ENCODE peak calls at places on chromosomes 3 and 15, in ten cellular contexts. B is SW 1271; Y is AG08396; X is GM12865; D is coronary artery; W is non-pigmented ciliary epithelial cell; Z is activated CD4-positive, alpha-beta T cell treated with anti-CD3 and anti-CD28 coated beads, Interleukin-2, amount 50 U/mL, for 1 hour; H is activated CD4-positive, CD25-positive, alpha-beta regulatory T cell treated with anti-CD3 and anti-CD28 coated beads, Interleukin-2, amount 50 U/mL, for 16 hours; L is AG09319; T is left ventricle myocardium superior. O is an unnamed sample.

GRCh38 chr3:42118762-42119361 is 27.7 kb downstream of the TRAK1 start:
- DNase-seq in B (peak; percentile 32), Y (no peak), X (peak; percentile 86), D (no peak), W (no peak), Z (no peak), H (no peak), L (no peak), T (no peak), O (no peak)

GRCh38 chr15:35141743-35142356 is 56.8 kb upstream of the NANOGP8 start:
- DNase-seq in B (no peak), Y (peak; percentile 29), X (peak; percentile 7), D (no peak), W (peak; percentile 73), Z (no peak), H (no peak), L (peak; percentile 71), T (no peak), O (no peak)

GRCh38 chr3:64457811-64458210 is 230.0 kb downstream of the ADAMTS9 start:
- DNase-seq in B (no peak), Y (no peak), X (no peak), D (no peak), W (no peak), Z (no peak), H (no peak), L (no peak), T (no peak), O (no peak)

GRCh38 chr3:55524565-55525244 is 37.6 kb upstream of the WNT5A start:
- DNase-seq in B (no peak), Y (no peak), X (no peak), D (no peak), W (no peak), Z (no peak), H (no peak), L (no peak), T (no peak), O (no peak)

GRCh38 chr3:53822331-53822741 is 23.9 kb downstream of the CHDH start:
- DNase-seq in B (no peak), Y (no peak), X (no peak), D (peak; percentile 46), W (no peak), Z (no peak), H (no peak), L (no peak), T (no peak), O (peak; percentile 53)

GRCh38 chr3:69353492-69353891 is 32.4 kb downstream of the FRMD4B start:
- DNase-seq in B (no peak), Y (no peak), X (peak; percentile 53), D (no peak), W (no peak), Z (no peak), H (no peak), L (no peak), T (peak; percentile 68), O (no peak)

GRCh38 chr3:77122610-77123009 is 82.7 kb downstream of the ROBO2 start:
- DNase-seq in B (no peak), Y (no peak), X (no peak), D (no peak), W (no peak), Z (no peak), H (no peak), L (no peak), T (no peak), O (no peak)

GRCh38 chr15:77481670-77482069 is 61.0 kb downstream of the HMG20A start:
- DNase-seq in B (no peak), Y (no peak), X (no peak), D (no peak), W (no peak), Z (no peak), H (no peak), L (no peak), T (no peak), O (no peak)

GRCh38 chr3:116034071-116034470 is 410.8 kb downstream of the GAP43 start:
- DNase-seq in B (no peak), Y (no peak), X (no peak), D (no peak), W (no peak), Z (no peak), H (no peak), L (no peak), T (no peak), O (no peak)

GRCh38 chr15:40440300-40441011 is at the start of gene BAHD1:
- DNase-seq in B (peak; percentile 81), Y (peak; percentile 100), X (peak; percentile 97), D (peak; percentile 97), W (peak; percentile 60), Z (peak; percentile 94), H (peak; percentile 85), L (peak; percentile 85), T (peak; percentile 99), O (peak; percentile 99)

GRCh38 chr3:46208167-46208704 is at the start of gene CCR1:
- DNase-seq in B (peak; percentile 11), Y (peak; percentile 24), X (peak; percentile 84), D (no peak), W (no peak), Z (no peak), H (no peak), L (no peak), T (peak; percentile 70), O (peak; percentile 64)

GRCh38 chr15:79680721-79681120 is 216.1 kb downstream of the MTHFS start:
- DNase-seq in B (peak; percentile 59), Y (peak; percentile 24), X (peak; percentile 37), D (no peak), W (peak; percentile 80), Z (no peak), H (no peak), L (peak; percentile 19), T (no peak), O (no peak)

GRCh38 chr3:128307029-128307633 is 153.8 kb downstream of the EEFSEC start:
- DNase-seq in B (no peak), Y (no peak), X (no peak), D (peak; percentile 45), W (no peak), Z (no peak), H (no peak), L (no peak), T (no peak), O (no peak)

GRCh38 chr15:49718234-49718633 is 97.4 kb downstream of the DTWD1 start:
- DNase-seq in B (no peak), Y (peak; percentile 17), X (no peak), D (no peak), W (no peak), Z (no peak), H (no peak), L (peak; percentile 52), T (no peak), O (no peak)

GRCh38 chr3:42505203-42505848 is 2.9 kb downstream of the VIPR1 start:
- DNase-seq in B (no peak), Y (no peak), X (no peak), D (peak; percentile 74), W (no peak), Z (no peak), H (no peak), L (no peak), T (no peak), O (peak; percentile 17)

GRCh38 chr15:67085818-67086649 is 20.6 kb downstream of the SMAD3 start:
- DNase-seq in B (no peak), Y (peak; percentile 54), X (peak; percentile 98), D (no peak), W (peak; percentile 85), Z (no peak), H (no peak), L (peak; percentile 88), T (no peak), O (no peak)

GRCh38 chr3:425094-425493 is 228.5 kb downstream of the CHL1 start:
- DNase-seq in B (no peak), Y (no peak), X (no peak), D (no peak), W (no peak), Z (no peak), H (no peak), L (no peak), T (no peak), O (no peak)

GRCh38 chr3:151798476-151798875 is 15.4 kb upstream of the AADAC start:
- DNase-seq in B (no peak), Y (no peak), X (no peak), D (no peak), W (no peak), Z (no peak), H (no peak), L (no peak), T (no peak), O (no peak)

GRCh38 chr3:38168151-38168987 is 3.0 kb downstream of the OXSR1 start:
- DNase-seq in B (peak; percentile 44), Y (peak; percentile 34), X (no peak), D (no peak), W (peak; percentile 45), Z (no peak), H (no peak), L (no peak), T (no peak), O (no peak)

GRCh38 chr3:23811117-23811487 is 5.3 kb downstream of the UBE2E1 start:
- DNase-seq in B (peak; percentile 56), Y (no peak), X (peak; percentile 49), D (no peak), W (no peak), Z (no peak), H (no peak), L (no peak), T (no peak), O (no peak)

GRCh38 chr15:73225358-73226015 is 143.3 kb downstream of the HCN4 start:
- DNase-seq in B (no peak), Y (no peak), X (no peak), D (no peak), W (no peak), Z (peak; percentile 25), H (no peak), L (no peak), T (no peak), O (no peak)

GRCh38 chr15:90863987-90864386 is 4.4 kb upstream of the FURIN start:
- DNase-seq in B (no peak), Y (no peak), X (no peak), D (no peak), W (no peak), Z (no peak), H (no peak), L (no peak), T (no peak), O (no peak)

GRCh38 chr15:100918690-100919480 is at the start of gene LRRK1:
- DNase-seq in B (no peak), Y (peak; percentile 80), X (peak; percentile 66), D (peak; percentile 75), W (no peak), Z (no peak), H (no peak), L (no peak), T (peak; percentile 70), O (peak; percentile 71)

GRCh38 chr15:63349156-63349555 is 32.5 kb downstream of the CA12 start:
- DNase-seq in B (no peak), Y (no peak), X (no peak), D (no peak), W (no peak), Z (no peak), H (no peak), L (no peak), T (peak; percentile 42), O (no peak)

GRCh38 chr3:42394579-42395288 is 15.7 kb downstream of the LYZL4 start:
- DNase-seq in B (no peak), Y (no peak), X (no peak), D (peak; percentile 52), W (no peak), Z (no peak), H (no peak), L (no peak), T (no peak), O (no peak)

GRCh38 chr3:89851974-89852621 is 744.7 kb downstream of the EPHA3 start:
- DNase-seq in B (no peak), Y (peak; percentile 12), X (no peak), D (no peak), W (no peak), Z (no peak), H (no peak), L (no peak), T (peak; percentile 19), O (no peak)

GRCh38 chr3:188007897-188008296 is 146.1 kb upstream of the LPP start:
- DNase-seq in B (no peak), Y (no peak), X (no peak), D (no peak), W (no peak), Z (no peak), H (no peak), L (no peak), T (no peak), O (no peak)

GRCh38 chr3:76039431-76039830 is 254.1 kb upstream of the ZNF717 start:
- DNase-seq in B (peak; percentile 0), Y (no peak), X (no peak), D (no peak), W (no peak), Z (no peak), H (no peak), L (no peak), T (no peak), O (no peak)